ENCODE peak calls at places on chromosomes 4 and X, in six cellular contexts. Y is HepG2, U is A549, G is IMR-90, Z is K562, I is GM12878. X is an unnamed sample.

GRCh38 chrX:46683023-46683422 is 75.9 kb downstream of the SLC9A7 start:
- DNase-seq in Z (no peak), I (no peak), Y (peak), U (no peak), G (peak), X (no peak)

GRCh38 chr4:153232768-153233167 is 28.5 kb downstream of the TRIM2 start:
- DNase-seq in G (no peak), I (no peak), Z (peak), U (peak), Y (peak), X (peak)

GRCh38 chr4:55765070-55765469 is 54.5 kb upstream of the EXOC1L start:
- DNase-seq in I (no peak), G (no peak), U (no peak), Z (no peak), Y (no peak), X (no peak)

GRCh38 chr4:8262637-8263322 is 6.8 kb upstream of the HTRA3 start:
- DNase-seq in I (no peak), Y (no peak), G (no peak), U (no peak), Z (no peak), X (no peak)

GRCh38 chr4:1383728-1384591 is 22.3 kb downstream of the NKX1-1 start:
- DNase-seq in G (no peak), Y (no peak), I (no peak), U (no peak), Z (no peak), X (no peak)

GRCh38 chrX:145861818-145862217 is 44.2 kb downstream of the SLITRK2 start:
- DNase-seq in Y (no peak), U (no peak), G (no peak), I (no peak), Z (no peak), X (no peak)

GRCh38 chrX:3346436-3347329 is at the start of gene MXRA5:
- DNase-seq in G (peak), Z (no peak), Y (no peak), U (no peak), I (no peak), X (no peak)

GRCh38 chr4:88897180-88897579 is 159.8 kb downstream of the FAM13A start:
- DNase-seq in Z (no peak), I (no peak), U (no peak), Y (no peak), G (peak), X (no peak)

GRCh38 chr4:1792832-1793495 is at the start of gene FGFR3:
- DNase-seq in U (peak), I (no peak), G (no peak), Y (peak), Z (peak), X (peak)

GRCh38 chr4:151691639-151692442 is 69.0 kb downstream of the GATB start:
- DNase-seq in Y (no peak), G (peak), I (no peak), Z (no peak), U (no peak), X (no peak)

GRCh38 chr4:150348079-150348478 is 233.9 kb upstream of the MAB21L2 start:
- DNase-seq in Z (no peak), G (peak), Y (no peak), U (no peak), I (no peak), X (no peak)

GRCh38 chr4:150342945-150343344 is 239.0 kb upstream of the MAB21L2 start:
- DNase-seq in G (no peak), I (no peak), U (no peak), Z (no peak), Y (no peak), X (no peak)

DNA sequence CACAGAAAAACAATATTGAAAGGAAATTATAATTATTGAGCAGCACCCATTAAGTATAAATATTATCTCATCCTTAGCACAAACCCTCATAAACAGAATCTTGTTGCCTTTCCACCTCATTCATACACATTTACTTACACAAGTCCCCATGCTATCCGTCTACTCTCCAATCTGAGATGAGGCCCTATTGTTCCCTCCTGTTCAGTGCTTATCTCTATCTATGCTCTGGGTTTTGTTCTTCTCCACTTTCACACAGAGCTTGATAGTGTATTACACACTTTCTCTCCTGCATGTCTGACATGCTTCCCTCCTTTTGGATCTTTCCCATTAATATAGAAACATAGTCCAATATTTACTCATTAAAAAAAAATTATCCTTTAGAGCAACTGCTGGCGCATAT is 238.2 kb upstream of the MAB21L2 start:
- DNase-seq in G (no peak), I (no peak), U (no peak), Z (no peak), Y (no peak), X (no peak)
- TF ChIP-seq BHLHE40 in G (no peak), I (no peak), U (no peak), Z (no peak), Y (no peak), X (no peak)

GRCh38 chrX:68061206-68061535 is 372.1 kb downstream of the OPHN1 start:
- DNase-seq in U (no peak), Z (no peak), G (no peak), I (no peak), Y (no peak), X (no peak)

GRCh38 chrX:68060506-68061205 is 372.6 kb downstream of the OPHN1 start:
- DNase-seq in Z (no peak), G (no peak), U (no peak), I (no peak), Y (no peak), X (no peak)

GRCh38 chrX:68059469-68059868 is 373.8 kb downstream of the OPHN1 start:
- DNase-seq in U (no peak), I (no peak), Y (no peak), G (no peak), Z (no peak), X (no peak)
- TF ChIP-seq BHLHE40 in U (no peak), I (no peak), Y (no peak), G (no peak), Z (no peak), X (no peak)

GRCh38 chr4:3271131-3271530 is 21.7 kb upstream of the RGS12 start:
- DNase-seq in I (no peak), G (no peak), Y (no peak), Z (no peak), U (no peak), X (no peak)

GRCh38 chr4:3280466-3280865 is 12.4 kb upstream of the RGS12 start:
- DNase-seq in Y (no peak), U (no peak), Z (no peak), I (no peak), G (no peak), X (no peak)

GRCh38 chr4:3276961-3277360 is 15.9 kb upstream of the RGS12 start:
- DNase-seq in Z (no peak), U (no peak), G (peak), I (no peak), Y (no peak), X (no peak)
- TF ChIP-seq BHLHE40 in Z (no peak), U (no peak), G (no peak), I (no peak), Y (no peak), X (no peak)

DNA sequence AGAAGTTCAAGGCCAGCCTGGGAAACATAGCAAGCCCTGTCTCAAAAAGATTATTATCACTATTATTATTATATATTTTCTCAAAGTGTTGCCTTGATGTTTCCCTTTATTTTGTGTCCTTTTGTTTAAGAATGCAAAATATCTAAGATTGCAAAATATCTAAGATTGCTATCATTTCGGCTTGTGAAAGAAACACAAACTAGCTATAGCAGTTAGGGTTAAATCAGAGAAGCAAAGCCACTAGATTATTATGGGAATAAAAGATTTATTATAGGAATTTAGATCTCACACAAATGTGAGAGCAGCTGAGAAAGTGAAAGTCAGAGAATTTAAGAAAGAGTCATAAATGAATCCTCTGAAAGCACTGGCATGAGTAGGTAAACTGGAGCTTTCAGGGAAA is 18.0 kb upstream of the TMEM184C start:
- DNase-seq in Y (no peak), G (no peak), I (no peak), U (no peak), Z (no peak), X (no peak)
- TF ChIP-seq BHLHE40 in Y (no peak), G (no peak), I (no peak), U (no peak), Z (no peak), X (no peak)

GRCh38 chr4:77473509-77473908 is 132.1 kb upstream of the CXCL13 start:
- DNase-seq in Z (peak), G (peak), I (no peak), Y (peak), U (no peak), X (peak)
- TF ChIP-seq BHLHE40 in Z (no peak), G (no peak), I (no peak), Y (no peak), U (no peak), X (no peak)

DNA sequence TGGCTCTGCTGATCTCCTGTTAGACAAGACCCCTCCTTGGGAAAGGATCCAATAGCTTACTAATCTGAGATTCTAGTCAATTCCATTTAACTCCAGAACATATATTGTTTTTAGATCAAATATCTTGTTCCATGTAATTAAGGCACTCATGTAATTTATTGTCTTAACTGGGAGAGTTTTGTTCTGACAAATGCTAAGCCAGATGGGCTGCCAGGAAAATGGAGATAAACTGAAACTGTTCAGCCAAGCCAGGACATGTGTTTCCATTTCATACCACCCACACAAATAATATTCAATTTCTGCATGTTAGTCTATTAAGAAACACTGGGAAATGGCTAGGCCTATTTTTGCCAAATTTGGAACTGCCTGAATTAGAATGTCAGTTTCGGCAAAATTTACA is 220.9 kb downstream of the LDB2 start:
- DNase-seq in G (peak), U (no peak), I (no peak), Y (no peak), Z (no peak), X (no peak)
- TF ChIP-seq BHLHE40 in G (no peak), U (no peak), I (no peak), Y (no peak), Z (no peak), X (no peak)

DNA sequence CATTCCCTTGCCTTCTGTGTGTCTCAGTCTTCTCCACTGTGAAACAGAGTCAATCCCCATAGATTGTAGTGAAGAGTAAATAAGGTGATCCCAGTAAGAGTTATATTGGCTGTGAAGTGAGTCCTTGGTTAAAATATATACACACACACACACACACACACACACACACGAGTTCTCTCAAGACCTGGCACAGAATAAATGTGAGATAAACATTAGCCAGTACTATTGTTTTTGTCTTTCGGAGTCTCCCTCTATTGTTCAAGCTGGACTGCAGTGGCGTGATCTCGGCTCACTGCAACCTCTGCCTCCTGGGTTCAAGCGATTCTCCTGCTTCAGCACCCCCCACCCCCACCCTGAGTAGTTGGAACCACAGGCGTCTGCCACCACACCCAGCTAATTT is 44.8 kb upstream of the FAM156A start:
- DNase-seq in Z (no peak), G (no peak), I (no peak), U (no peak), Y (no peak), X (no peak)
- TF ChIP-seq BHLHE40 in Z (no peak), G (no peak), I (no peak), U (no peak), Y (no peak), X (no peak)

DNA sequence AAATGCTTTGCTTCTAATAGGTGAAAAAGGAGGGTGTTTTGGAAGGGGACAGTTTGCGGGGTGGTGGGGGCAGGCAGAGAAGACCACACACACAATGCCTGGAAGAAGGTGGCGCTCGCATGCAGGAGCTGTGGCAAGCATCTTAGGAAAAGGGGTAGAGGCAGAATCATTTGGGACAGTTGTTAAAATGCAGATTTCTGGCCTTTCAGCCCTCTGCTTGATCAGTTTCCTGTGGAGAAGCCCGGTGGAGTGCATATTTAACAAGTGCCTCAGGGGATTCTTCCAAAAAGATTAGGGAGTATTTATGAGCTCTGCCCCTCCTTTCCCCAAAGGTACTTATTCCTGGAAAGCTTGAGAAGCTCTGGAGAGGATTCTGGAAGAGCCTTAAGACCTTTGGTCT is 4.8 kb downstream of the NOCT start:
- DNase-seq in I (no peak), Z (no peak), U (no peak), Y (no peak), G (no peak), X (no peak)
- TF ChIP-seq BHLHE40 in I (no peak), Z (no peak), U (no peak), Y (no peak), G (no peak), X (no peak)

GRCh38 chr4:168615294-168615693 is 118.4 kb downstream of the PALLD start:
- DNase-seq in Z (no peak), U (no peak), I (no peak), G (peak), Y (no peak), X (no peak)
- TF ChIP-seq BHLHE40 in Z (no peak), U (no peak), I (no peak), G (no peak), Y (no peak), X (no peak)

GRCh38 chr4:76781698-76782595 is 116.0 kb downstream of the SOWAHB start:
- DNase-seq in G (peak), Y (peak), U (no peak), Z (peak), I (peak), X (no peak)
- TF ChIP-seq BHLHE40 in G (peak), Y (no peak), U (no peak), Z (no peak), I (no peak), X (no peak)